ENCODE peak calls at places on chromosomes 13 and 19, in nine cellular contexts. Z is OCI-LY7; X is AG04450; E is astrocyte of the spinal cord; A is BE2C; H is tibial nerve; D is CD4-positive, alpha-beta T cell; C is astrocyte; R is vagina. Y is an unnamed sample.

GRCh38 chr13:23656637-23657036 is 86.4 kb downstream of the TNFRSF19 start:
- DNase-seq in C (peak; percentile 96), D (no peak), E (peak; percentile 81), H (no peak), Z (no peak), A (no peak), R (no peak), X (peak; percentile 84), Y (no peak)

GRCh38 chr13:21034602-21035190 is 26.7 kb downstream of the LATS2 start:
- DNase-seq in E (peak; percentile 63), A (no peak), C (peak; percentile 65), D (no peak), R (no peak), Z (no peak), H (no peak), X (no peak), Y (no peak)

GRCh38 chr13:38265135-38265497 is 84.5 kb upstream of the UFM1 start:
- DNase-seq in R (no peak), X (no peak), H (no peak), A (peak; percentile 2), D (no peak), Z (no peak), E (no peak), C (no peak), Y (no peak)

GRCh38 chr19:45971260-45971902 is 2.3 kb downstream of the NOVA2 start:
- DNase-seq in X (no peak), D (no peak), A (no peak), E (no peak), R (no peak), C (no peak), H (no peak), Z (no peak), Y (no peak)

GRCh38 chr13:106433066-106433465 is 102.4 kb downstream of the EFNB2 start:
- DNase-seq in D (no peak), R (no peak), E (no peak), A (no peak), C (no peak), X (no peak), H (no peak), Z (no peak), Y (no peak)

GRCh38 chr13:113875829-113876228 is 12.0 kb upstream of the GAS6 start:
- DNase-seq in E (no peak), A (no peak), D (no peak), X (no peak), H (no peak), C (no peak), Z (no peak), R (peak; percentile 61), Y (no peak)

GRCh38 chr19:38394488-38394887 is 6.0 kb downstream of the SPRED3 start:
- DNase-seq in A (no peak), D (peak; percentile 46), E (no peak), Z (peak; percentile 24), H (no peak), X (no peak), R (no peak), C (no peak), Y (no peak)

GRCh38 chr13:35475960-35476943 is at the start of gene MAB21L1:
- DNase-seq in E (peak; percentile 62), A (peak; percentile 92), Z (no peak), X (no peak), R (no peak), C (peak; percentile 48), D (no peak), H (peak; percentile 46), Y (no peak)

GRCh38 chr19:344625-345319 is at the start of gene MIER2:
- DNase-seq in R (no peak), E (peak; percentile 69), C (peak; percentile 27), Z (peak; percentile 87), D (peak; percentile 83), X (peak; percentile 16), H (peak; percentile 76), A (peak; percentile 87), Y (peak; percentile 79)

GRCh38 chr13:53150568-53150967 is 122.0 kb downstream of the OLFM4 start:
- DNase-seq in A (no peak), X (no peak), R (no peak), H (no peak), Z (no peak), C (no peak), D (no peak), E (no peak), Y (peak; percentile 55)

DNA sequence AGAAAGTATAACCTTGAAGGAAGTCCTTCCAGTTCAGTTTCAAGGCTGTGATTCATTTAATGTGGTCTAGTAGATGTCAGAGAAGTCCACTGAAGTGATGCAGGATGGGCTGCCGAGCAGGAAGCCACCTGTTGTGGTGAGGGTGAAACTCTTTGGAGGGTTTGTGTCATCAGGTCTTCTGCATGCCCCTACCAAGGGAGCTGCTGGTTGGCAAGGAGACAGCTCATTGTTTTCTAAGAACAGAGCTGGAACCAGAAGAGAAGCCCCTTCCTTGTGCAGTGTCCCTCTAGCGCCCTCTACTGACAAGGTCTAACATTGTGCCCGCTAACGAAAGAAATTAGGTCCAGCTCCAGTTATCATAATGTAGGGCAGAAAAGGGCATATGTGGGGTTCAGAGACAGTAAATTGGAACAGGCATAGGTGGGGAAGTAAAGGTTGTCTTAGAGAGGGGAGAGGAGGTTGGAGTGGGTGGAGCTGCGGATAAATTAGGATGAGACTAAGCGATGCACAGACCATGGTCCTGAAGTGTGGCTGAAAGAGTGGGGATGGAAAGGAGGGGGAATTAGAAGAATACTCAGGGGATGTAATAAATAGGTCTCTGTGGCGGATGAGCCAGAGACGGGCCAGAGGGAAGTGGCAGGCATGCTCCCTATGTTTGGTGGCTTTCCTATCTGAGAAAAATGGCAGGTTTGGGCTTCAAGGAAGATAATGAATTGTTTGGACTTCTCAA is 123.2 kb downstream of the OLFM4 start:
- DNase-seq in R (no peak), Z (peak; percentile 68), E (no peak), H (no peak), A (peak; percentile 52), X (no peak), D (no peak), C (no peak), Y (peak; percentile 78)
- TF ChIP-seq CTCF in R (peak; percentile 70), Z (peak; percentile 91), E (peak; percentile 46), H (peak; percentile 67), A (peak; percentile 98), X (peak; percentile 77), D (no peak), C (peak; percentile 55), Y (peak; percentile 73)

DNA sequence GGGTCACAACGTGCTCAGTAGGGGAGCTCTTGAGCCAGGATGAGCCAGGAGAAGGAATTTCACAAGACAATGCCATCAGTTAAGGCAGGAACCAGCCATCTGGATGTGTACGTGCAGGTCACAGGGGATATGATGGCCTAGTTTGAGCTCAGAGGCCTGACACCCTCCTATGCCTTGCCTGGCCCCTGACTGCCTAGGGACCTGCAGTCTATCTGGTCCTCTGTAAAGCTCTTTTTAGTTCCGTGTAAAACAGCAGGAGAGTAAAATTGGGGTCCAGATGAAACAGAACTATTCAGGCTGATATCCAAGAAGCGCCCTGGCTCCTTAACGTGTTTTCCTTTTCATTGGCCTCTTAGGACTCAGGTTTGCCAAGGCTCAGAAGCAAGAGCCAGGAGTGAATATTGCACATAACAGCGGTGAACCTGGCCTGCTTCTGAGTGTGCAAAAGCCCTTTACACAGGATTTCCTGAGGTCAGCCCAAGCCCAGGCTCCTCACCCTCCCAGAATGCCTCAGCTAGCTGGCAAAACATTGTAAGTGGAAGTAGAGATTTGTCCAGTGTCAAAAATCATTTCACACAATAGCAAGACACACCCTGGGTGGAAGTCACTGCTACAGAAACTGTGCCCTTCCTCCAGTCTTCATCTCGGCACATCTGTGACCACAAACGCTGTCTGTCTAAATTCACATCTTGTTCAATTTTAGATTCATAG is 777.2 kb downstream of the UQCRFS1 start:
- DNase-seq in A (no peak), H (no peak), Z (peak; percentile 54), R (no peak), C (no peak), E (no peak), D (no peak), X (no peak), Y (no peak)
- TF ChIP-seq CTCF in A (no peak), H (no peak), Z (no peak), R (no peak), C (no peak), E (no peak), D (no peak), X (no peak), Y (no peak)

GRCh38 chr13:110417537-110417908 is 110.4 kb downstream of the COL4A2 start:
- DNase-seq in A (no peak), E (no peak), Z (no peak), C (no peak), D (no peak), H (no peak), X (no peak), R (no peak), Y (no peak)

GRCh38 chr13:110414283-110414682 is 107.2 kb downstream of the COL4A2 start:
- DNase-seq in X (no peak), Z (no peak), D (no peak), H (no peak), A (no peak), C (no peak), E (no peak), R (no peak), Y (no peak)

GRCh38 chr13:110416131-110416584 is 109.1 kb downstream of the COL4A2 start:
- DNase-seq in C (no peak), H (no peak), X (no peak), E (no peak), R (no peak), A (no peak), D (no peak), Z (no peak), Y (peak; percentile 53)

GRCh38 chr13:110413311-110414040 is 106.4 kb downstream of the COL4A2 start:
- DNase-seq in R (no peak), H (no peak), E (no peak), C (no peak), Z (no peak), A (no peak), D (no peak), X (no peak), Y (no peak)

DNA sequence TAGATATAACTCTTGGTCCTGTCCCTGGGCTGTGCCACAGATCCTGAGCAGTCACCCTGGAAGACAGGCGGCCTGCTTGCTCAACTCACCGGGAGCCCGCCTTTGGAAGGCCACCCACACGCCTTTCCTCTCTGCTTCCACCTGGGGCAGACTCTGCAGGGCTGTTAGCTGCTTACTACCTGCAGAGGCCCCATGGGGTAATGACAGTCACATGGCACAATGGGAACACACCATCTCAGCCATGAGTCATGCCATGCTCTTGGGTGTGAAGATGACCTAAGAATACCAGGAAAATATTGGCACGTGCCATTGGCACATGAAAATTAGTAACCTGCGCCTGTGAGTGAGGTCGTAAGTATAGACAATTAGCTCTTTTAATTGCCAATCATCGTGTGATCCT is 108.6 kb downstream of the COL4A2 start:
- DNase-seq in R (no peak), A (no peak), H (no peak), X (no peak), D (no peak), E (no peak), Z (no peak), C (no peak), Y (peak; percentile 96)
- TF ChIP-seq CTCF in R (no peak), A (no peak), H (no peak), X (no peak), D (no peak), E (no peak), Z (no peak), C (no peak), Y (no peak)

GRCh38 chr19:5480427-5480836 is 25.2 kb downstream of the ZNRF4 start:
- DNase-seq in H (no peak), C (no peak), A (peak; percentile 43), E (no peak), D (peak; percentile 12), R (no peak), Z (peak; percentile 42), X (no peak), Y (peak; percentile 49)
- TF ChIP-seq CTCF in H (peak; percentile 17), C (peak; percentile 34), A (peak; percentile 65), E (peak; percentile 57), D (peak; percentile 43), R (peak; percentile 13), Z (peak; percentile 75), X (peak; percentile 50), Y (peak; percentile 51)

GRCh38 chr13:24746618-24747247 is 17.2 kb upstream of the RNF17 start:
- DNase-seq in Z (no peak), E (peak; percentile 5), X (no peak), H (no peak), R (no peak), C (no peak), D (no peak), A (no peak), Y (no peak)
- TF ChIP-seq CTCF in Z (no peak), E (no peak), X (no peak), H (no peak), R (no peak), C (no peak), D (no peak), A (no peak), Y (no peak)

Y was measured in MCF 10A.